ENCODE peak calls at places on chromosomes 6 and 20, in nine cellular contexts. One of them, this sample, is unnamed.

GRCh38 chr6:37624606-37625574 is 72.8 kb downstream of the MDGA1 start:
- DNase-seq in substantia nigra: peak; percentile 88
- DNase-seq in GM23338: peak; percentile 42
- DNase-seq in AG04450: no peak
- DNase-seq in cardiac muscle cell: no peak
- DNase-seq in IMR-90: no peak
- DNase-seq in HCT116: no peak
- DNase-seq in CD8-positive, alpha-beta memory T cell: no peak
- DNase-seq in H9: no peak
- DNase-seq in this sample: no peak

GRCh38 chr6:12955996-12956395 is 239.4 kb downstream of the PHACTR1 start:
- DNase-seq in substantia nigra: no peak
- DNase-seq in GM23338: peak; percentile 78
- DNase-seq in AG04450: no peak
- DNase-seq in cardiac muscle cell: peak; percentile 28
- DNase-seq in IMR-90: no peak
- DNase-seq in HCT116: no peak
- DNase-seq in CD8-positive, alpha-beta memory T cell: no peak
- DNase-seq in H9: no peak
- DNase-seq in this sample: no peak

GRCh38 chr20:44418069-44418905 is 57.4 kb upstream of the TTPAL start:
- DNase-seq in substantia nigra: no peak
- DNase-seq in GM23338: no peak
- DNase-seq in AG04450: no peak
- DNase-seq in cardiac muscle cell: no peak
- DNase-seq in IMR-90: no peak
- DNase-seq in HCT116: no peak
- DNase-seq in CD8-positive, alpha-beta memory T cell: no peak
- DNase-seq in H9: no peak
- DNase-seq in this sample: no peak

GRCh38 chr20:2234788-2235187 is 61.0 kb upstream of the TGM3 start:
- DNase-seq in substantia nigra: no peak
- DNase-seq in GM23338: peak; percentile 77
- DNase-seq in AG04450: no peak
- DNase-seq in cardiac muscle cell: no peak
- DNase-seq in IMR-90: no peak
- DNase-seq in HCT116: no peak
- DNase-seq in CD8-positive, alpha-beta memory T cell: no peak
- DNase-seq in H9: peak; percentile 68
- DNase-seq in this sample: peak; percentile 27

GRCh38 chr6:24777227-24777626 is 2.5 kb downstream of the GMNN start:
- DNase-seq in substantia nigra: no peak
- DNase-seq in GM23338: no peak
- DNase-seq in AG04450: no peak
- DNase-seq in cardiac muscle cell: no peak
- DNase-seq in IMR-90: no peak
- DNase-seq in HCT116: no peak
- DNase-seq in CD8-positive, alpha-beta memory T cell: no peak
- DNase-seq in H9: no peak
- DNase-seq in this sample: no peak

GRCh38 chr6:67047996-67048395 is 1341.0 kb upstream of the EYS start:
- DNase-seq in substantia nigra: no peak
- DNase-seq in GM23338: no peak
- DNase-seq in AG04450: no peak
- DNase-seq in cardiac muscle cell: no peak
- DNase-seq in IMR-90: no peak
- DNase-seq in HCT116: no peak
- DNase-seq in CD8-positive, alpha-beta memory T cell: no peak
- DNase-seq in H9: no peak
- DNase-seq in this sample: no peak

GRCh38 chr6:148758492-148758891 is 11.7 kb downstream of the UST start:
- DNase-seq in substantia nigra: no peak
- DNase-seq in GM23338: no peak
- DNase-seq in AG04450: no peak
- DNase-seq in cardiac muscle cell: no peak
- DNase-seq in IMR-90: no peak
- DNase-seq in HCT116: no peak
- DNase-seq in CD8-positive, alpha-beta memory T cell: peak; percentile 11
- DNase-seq in H9: no peak
- DNase-seq in this sample: no peak

GRCh38 chr6:156053626-156054025 is 598.0 kb upstream of the NOX3 start:
- DNase-seq in substantia nigra: no peak
- DNase-seq in GM23338: no peak
- DNase-seq in AG04450: no peak
- DNase-seq in cardiac muscle cell: no peak
- DNase-seq in IMR-90: no peak
- DNase-seq in HCT116: no peak
- DNase-seq in CD8-positive, alpha-beta memory T cell: no peak
- DNase-seq in H9: no peak
- DNase-seq in this sample: no peak

GRCh38 chr6:12208190-12208589 is 82.0 kb upstream of the EDN1 start:
- DNase-seq in substantia nigra: no peak
- DNase-seq in GM23338: no peak
- DNase-seq in AG04450: no peak
- DNase-seq in cardiac muscle cell: no peak
- DNase-seq in IMR-90: peak; percentile 27
- DNase-seq in HCT116: no peak
- DNase-seq in CD8-positive, alpha-beta memory T cell: no peak
- DNase-seq in H9: no peak
- DNase-seq in this sample: no peak

GRCh38 chr6:5135783-5136376 is 50.7 kb downstream of the PPP1R3G start:
- DNase-seq in substantia nigra: no peak
- DNase-seq in GM23338: peak; percentile 86
- DNase-seq in AG04450: no peak
- DNase-seq in cardiac muscle cell: no peak
- DNase-seq in IMR-90: no peak
- DNase-seq in HCT116: peak; percentile 27
- DNase-seq in CD8-positive, alpha-beta memory T cell: peak; percentile 12
- DNase-seq in H9: no peak
- DNase-seq in this sample: peak; percentile 47

GRCh38 chr20:53942121-53942816 is 128.1 kb downstream of the BCAS1 start:
- DNase-seq in substantia nigra: no peak
- DNase-seq in GM23338: peak; percentile 67
- DNase-seq in AG04450: no peak
- DNase-seq in cardiac muscle cell: peak; percentile 35
- DNase-seq in IMR-90: no peak
- DNase-seq in HCT116: no peak
- DNase-seq in CD8-positive, alpha-beta memory T cell: no peak
- DNase-seq in H9: peak; percentile 83
- DNase-seq in this sample: peak; percentile 54

GRCh38 chr6:98842489-98843180 is 8.3 kb downstream of the POU3F2 start:
- DNase-seq in substantia nigra: no peak
- DNase-seq in GM23338: peak; percentile 81
- DNase-seq in AG04450: no peak
- DNase-seq in cardiac muscle cell: peak; percentile 43
- DNase-seq in IMR-90: no peak
- DNase-seq in HCT116: no peak
- DNase-seq in CD8-positive, alpha-beta memory T cell: no peak
- DNase-seq in H9: peak; percentile 66
- DNase-seq in this sample: no peak

GRCh38 chr6:13415276-13415675 is 72.1 kb downstream of the GFOD1 start:
- DNase-seq in substantia nigra: no peak
- DNase-seq in GM23338: no peak
- DNase-seq in AG04450: no peak
- DNase-seq in cardiac muscle cell: no peak
- DNase-seq in IMR-90: no peak
- DNase-seq in HCT116: no peak
- DNase-seq in CD8-positive, alpha-beta memory T cell: no peak
- DNase-seq in H9: no peak
- DNase-seq in this sample: no peak

GRCh38 chr6:87944541-87944954 is 103.1 kb upstream of the SPACA1 start:
- DNase-seq in substantia nigra: peak; percentile 36
- DNase-seq in GM23338: peak; percentile 31
- DNase-seq in AG04450: no peak
- DNase-seq in cardiac muscle cell: peak; percentile 69
- DNase-seq in IMR-90: peak; percentile 36
- DNase-seq in HCT116: no peak
- DNase-seq in CD8-positive, alpha-beta memory T cell: no peak
- DNase-seq in H9: peak; percentile 49
- DNase-seq in this sample: no peak
- H3K27ac ChIP-seq in substantia nigra: no peak overlapping the region
- H3K27ac ChIP-seq in GM23338: no peak overlapping the region
- H3K27ac ChIP-seq in AG04450: no peak overlapping the region
- H3K27ac ChIP-seq in cardiac muscle cell: no peak overlapping the region
- H3K27ac ChIP-seq in IMR-90: no peak overlapping the region
- H3K27ac ChIP-seq in HCT116: no peak overlapping the region
- H3K27ac ChIP-seq in CD8-positive, alpha-beta memory T cell: no peak overlapping the region
- H3K27ac ChIP-seq in H9: no peak overlapping the region
- H3K27ac ChIP-seq in this sample: no peak overlapping the region

GRCh38 chr6:20317430-20317829 is 84.2 kb upstream of the E2F3 start:
- DNase-seq in substantia nigra: no peak
- DNase-seq in GM23338: no peak
- DNase-seq in AG04450: no peak
- DNase-seq in cardiac muscle cell: no peak
- DNase-seq in IMR-90: no peak
- DNase-seq in HCT116: no peak
- DNase-seq in CD8-positive, alpha-beta memory T cell: no peak
- DNase-seq in H9: no peak
- DNase-seq in this sample: no peak

GRCh38 chr6:20315456-20315855 is 86.2 kb upstream of the E2F3 start:
- DNase-seq in substantia nigra: no peak
- DNase-seq in GM23338: no peak
- DNase-seq in AG04450: no peak
- DNase-seq in cardiac muscle cell: no peak
- DNase-seq in IMR-90: no peak
- DNase-seq in HCT116: no peak
- DNase-seq in CD8-positive, alpha-beta memory T cell: no peak
- DNase-seq in H9: no peak
- DNase-seq in this sample: no peak

GRCh38 chr6:20318851-20319387 is 82.8 kb upstream of the E2F3 start:
- DNase-seq in substantia nigra: no peak
- DNase-seq in GM23338: no peak
- DNase-seq in AG04450: no peak
- DNase-seq in cardiac muscle cell: no peak
- DNase-seq in IMR-90: no peak
- DNase-seq in HCT116: no peak
- DNase-seq in CD8-positive, alpha-beta memory T cell: no peak
- DNase-seq in H9: no peak
- DNase-seq in this sample: no peak

GRCh38 chr6:20313960-20314530 is 87.6 kb upstream of the E2F3 start:
- DNase-seq in substantia nigra: no peak
- DNase-seq in GM23338: no peak
- DNase-seq in AG04450: no peak
- DNase-seq in cardiac muscle cell: no peak
- DNase-seq in IMR-90: no peak
- DNase-seq in HCT116: no peak
- DNase-seq in CD8-positive, alpha-beta memory T cell: no peak
- DNase-seq in H9: no peak
- DNase-seq in this sample: no peak

DNA sequence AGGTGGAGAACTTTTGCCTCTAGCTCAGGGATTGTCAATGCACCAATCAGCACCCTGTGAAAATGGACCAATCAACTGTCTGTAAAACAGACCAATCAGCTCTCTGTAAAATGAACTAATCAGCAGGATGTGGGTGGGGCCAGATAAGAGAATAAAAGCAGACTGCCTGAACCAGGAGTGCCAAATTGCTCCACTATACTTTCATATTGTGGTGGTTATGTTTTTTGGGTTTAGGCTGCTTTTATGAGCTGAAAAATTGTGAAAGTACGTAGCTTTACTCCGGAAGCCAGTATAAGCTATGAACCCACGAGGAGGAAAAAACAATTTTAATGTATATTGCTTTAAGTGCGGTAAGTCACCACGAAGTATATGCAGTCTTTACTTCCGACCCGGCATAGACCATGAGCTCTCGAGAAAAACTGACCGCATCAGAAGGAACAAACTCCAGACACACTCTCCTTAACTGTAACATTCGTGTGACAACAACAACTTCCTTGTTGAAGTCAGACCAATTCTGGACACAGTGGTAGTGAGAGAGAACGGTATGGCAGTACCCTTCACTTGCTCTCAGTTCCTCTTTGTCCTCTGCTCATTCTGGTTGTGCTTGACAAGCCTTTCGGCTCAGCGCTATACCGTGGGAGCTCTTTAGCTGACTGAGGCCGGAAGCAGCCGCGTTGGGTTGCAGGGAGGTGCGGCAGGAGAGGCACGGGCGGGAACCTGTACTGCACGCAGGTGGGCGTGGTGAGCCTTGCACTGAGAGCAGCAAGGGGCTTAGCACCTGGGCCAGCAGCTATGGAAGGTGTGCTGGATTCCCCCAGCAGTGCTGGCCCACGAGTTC is 81.9 kb upstream of the E2F3 start:
- DNase-seq in substantia nigra: no peak
- DNase-seq in GM23338: no peak
- DNase-seq in AG04450: no peak
- DNase-seq in cardiac muscle cell: no peak
- DNase-seq in IMR-90: no peak
- DNase-seq in HCT116: no peak
- DNase-seq in CD8-positive, alpha-beta memory T cell: peak; percentile 62
- DNase-seq in H9: no peak
- DNase-seq in this sample: no peak
- H3K27ac ChIP-seq in substantia nigra: no peak overlapping the region
- H3K27ac ChIP-seq in GM23338: no peak overlapping the region
- H3K27ac ChIP-seq in AG04450: no peak overlapping the region
- H3K27ac ChIP-seq in cardiac muscle cell: no peak overlapping the region
- H3K27ac ChIP-seq in IMR-90: no peak overlapping the region
- H3K27ac ChIP-seq in HCT116: no peak overlapping the region
- H3K27ac ChIP-seq in CD8-positive, alpha-beta memory T cell: peak overlapping the region; percentile 72
- H3K27ac ChIP-seq in H9: no peak overlapping the region
- H3K27ac ChIP-seq in this sample: no peak overlapping the region

GRCh38 chr6:154427425-154427824 is 70.8 kb upstream of the IPCEF1 start:
- DNase-seq in substantia nigra: no peak
- DNase-seq in GM23338: no peak
- DNase-seq in AG04450: no peak
- DNase-seq in cardiac muscle cell: no peak
- DNase-seq in IMR-90: no peak
- DNase-seq in HCT116: no peak
- DNase-seq in CD8-positive, alpha-beta memory T cell: no peak
- DNase-seq in H9: no peak
- DNase-seq in this sample: no peak
- H3K27ac ChIP-seq in substantia nigra: no peak overlapping the region
- H3K27ac ChIP-seq in GM23338: no peak overlapping the region
- H3K27ac ChIP-seq in AG04450: no peak overlapping the region
- H3K27ac ChIP-seq in cardiac muscle cell: no peak overlapping the region
- H3K27ac ChIP-seq in IMR-90: no peak overlapping the region
- H3K27ac ChIP-seq in HCT116: no peak overlapping the region
- H3K27ac ChIP-seq in CD8-positive, alpha-beta memory T cell: no peak overlapping the region
- H3K27ac ChIP-seq in H9: no peak overlapping the region
- H3K27ac ChIP-seq in this sample: no peak overlapping the region

DNA sequence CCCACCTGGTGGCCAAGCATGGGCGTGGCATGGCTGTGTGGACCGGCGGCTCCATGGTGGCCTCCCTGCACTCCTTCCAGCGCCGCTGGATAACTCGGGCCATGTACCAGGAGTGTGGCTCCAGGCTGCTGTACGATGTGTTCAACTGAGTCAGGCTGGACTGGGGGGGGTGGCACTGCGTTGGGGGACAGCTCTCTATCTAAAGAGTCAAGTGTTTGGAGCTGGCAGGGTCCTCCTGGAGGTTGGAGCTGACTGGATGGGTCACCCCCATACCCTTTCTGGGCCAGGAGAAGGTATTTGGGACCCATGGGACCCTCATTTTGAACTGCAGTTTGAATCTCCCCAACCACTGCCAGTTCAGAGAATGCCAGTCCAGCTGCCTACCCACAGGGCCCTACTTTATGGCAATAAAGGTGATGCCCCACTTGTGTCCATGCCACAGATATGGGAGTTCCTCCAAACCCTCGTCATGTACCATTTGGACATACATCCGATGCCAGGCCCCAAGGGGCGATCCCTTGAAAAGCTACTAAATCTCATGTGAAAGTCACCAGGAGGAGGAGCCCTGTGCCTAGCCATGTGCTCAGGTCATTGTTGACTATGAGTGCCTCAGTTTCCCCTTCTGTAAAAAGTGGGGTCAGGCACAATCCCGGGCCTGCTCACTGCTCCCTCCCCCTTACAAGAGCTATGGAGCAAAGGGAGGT is 1.5 kb downstream of the ACTL10 start:
- DNase-seq in substantia nigra: no peak
- DNase-seq in GM23338: peak; percentile 91
- DNase-seq in AG04450: no peak
- DNase-seq in cardiac muscle cell: peak; percentile 78
- DNase-seq in IMR-90: no peak
- DNase-seq in HCT116: no peak
- DNase-seq in CD8-positive, alpha-beta memory T cell: peak; percentile 76
- DNase-seq in H9: no peak
- DNase-seq in this sample: no peak
- H3K27ac ChIP-seq in substantia nigra: peak overlapping the region; percentile 75
- H3K27ac ChIP-seq in GM23338: no peak overlapping the region
- H3K27ac ChIP-seq in AG04450: no peak overlapping the region
- H3K27ac ChIP-seq in cardiac muscle cell: no peak overlapping the region
- H3K27ac ChIP-seq in IMR-90: no peak overlapping the region
- H3K27ac ChIP-seq in HCT116: no peak overlapping the region
- H3K27ac ChIP-seq in CD8-positive, alpha-beta memory T cell: no peak overlapping the region
- H3K27ac ChIP-seq in H9: no peak overlapping the region
- H3K27ac ChIP-seq in this sample: no peak overlapping the region

This sample was measured in iPS DF 6.9.